ENCODE peak calls at places on chromosomes 13 and 19, in eight cellular contexts. B is central memory CD8-positive, alpha-beta T cell; T is activated CD4-positive, alpha-beta T cell treated with anti-CD3 and anti-CD28 coated beads, Interleukin-2, amount 10 ng/mL, durations not matched to agents 7 days and 5 days; M is SW480; R is hepatocyte; K is iPS-NIHi11; C is anterior cingulate cortex; N is CD4-positive, CD25-positive, alpha-beta regulatory T cell. H is an unnamed sample.
A peak's percentile ranks its signal among the peaks of the same experiment; 100 is the strongest.

GRCh38 chr19:3321696-3322095 is 44.7 kb upstream of the NFIC start:
- DNase-seq in B (no peak), T (no peak), M (no peak), R (no peak), K (no peak), C (no peak), N (no peak), H (no peak)

GRCh38 chr19:4587527-4587926 is 28.0 kb upstream of the SEMA6B start:
- DNase-seq in B (no peak), T (no peak), M (no peak), R (no peak), K (no peak), C (no peak), N (no peak), H (no peak)

GRCh38 chr13:109773276-109773675 is 13.1 kb downstream of the IRS2 start:
- DNase-seq in B (no peak), T (no peak), M (no peak), R (no peak), K (no peak), C (no peak), N (no peak), H (no peak)

GRCh38 chr19:54473071-54473941 is at the start of gene CDC42EP5:
- DNase-seq in B (no peak), T (no peak), M (peak; percentile 36), R (peak; percentile 93), K (peak; percentile 67), C (no peak), N (no peak), H (peak; percentile 92)

GRCh38 chr19:46849610-46850009 is 1.0 kb downstream of the AP2S1 start:
- DNase-seq in B (no peak), T (no peak), M (no peak), R (no peak), K (no peak), C (no peak), N (no peak), H (peak; percentile 33)

GRCh38 chr13:28137556-28137955 is 789 bp upstream of the PAN3 start:
- DNase-seq in B (no peak), T (no peak), M (no peak), R (no peak), K (peak; percentile 44), C (no peak), N (no peak), H (no peak)

GRCh38 chr13:112891477-112892401 is 77.3 kb upstream of the MCF2L start:
- DNase-seq in B (no peak), T (no peak), M (no peak), R (peak; percentile 41), K (peak; percentile 77), C (peak; percentile 34), N (no peak), H (peak; percentile 80)

GRCh38 chr13:61695147-61695546 is 279.5 kb upstream of the PCDH20 start:
- DNase-seq in B (no peak), T (no peak), M (no peak), R (no peak), K (no peak), C (no peak), N (no peak), H (no peak)

GRCh38 chr13:49635599-49636433 is 7.5 kb downstream of the ARL11 start:
- DNase-seq in B (peak; percentile 34), T (peak; percentile 53), M (no peak), R (no peak), K (no peak), C (no peak), N (peak; percentile 21), H (peak; percentile 47)

GRCh38 chr19:47228168-47228936 is 2.6 kb downstream of the BBC3 start:
- DNase-seq in B (peak; percentile 32), T (peak; percentile 43), M (peak; percentile 87), R (peak; percentile 76), K (no peak), C (no peak), N (peak; percentile 43), H (peak; percentile 69)

GRCh38 chr13:108859202-108860012 is 230.0 kb downstream of the MYO16 start:
- DNase-seq in B (no peak), T (no peak), M (peak; percentile 42), R (peak; percentile 49), K (no peak), C (no peak), N (no peak), H (peak; percentile 85)

GRCh38 chr13:43127103-43127817 is 103.9 kb downstream of the DNAJC15 start:
- DNase-seq in B (no peak), T (no peak), M (no peak), R (no peak), K (no peak), C (no peak), N (no peak), H (no peak)

GRCh38 chr19:48490980-48491792 is 20.4 kb downstream of the LMTK3 start:
- DNase-seq in B (no peak), T (peak; percentile 55), M (peak; percentile 85), R (peak; percentile 79), K (peak; percentile 89), C (no peak), N (peak; percentile 50), H (peak; percentile 58)

GRCh38 chr19:575527-576506 is 3.4 kb downstream of the BSG start:
- DNase-seq in B (no peak), T (no peak), M (no peak), R (peak; percentile 48), K (no peak), C (peak; percentile 76), N (no peak), H (peak; percentile 58)

GRCh38 chr19:52785506-52785905 is 1.1 kb downstream of the ZNF600 start:
- DNase-seq in B (no peak), T (no peak), M (no peak), R (no peak), K (no peak), C (no peak), N (no peak), H (no peak)

H was measured in left kidney.